ENCODE peak calls at places on chromosomes 4 and X, in ten cellular contexts. One of them, this sample, is unnamed. For H3K27me3, the result is how much of the 10 kb centered on the place peaks cover.

GRCh38 chrX:153530411-153531145 is 13.1 kb downstream of the ATP2B3 start:
- DNase-seq in aorta: no peak
- DNase-seq in IMR-90: no peak
- DNase-seq in adrenal gland: no peak
- DNase-seq in BJ: no peak
- DNase-seq in mesenchymal stem cell: no peak
- DNase-seq in GM12878: no peak
- DNase-seq in BE2C: no peak
- DNase-seq in adipocyte: no peak
- DNase-seq in heart right ventricle: no peak
- DNase-seq in this sample: no peak

GRCh38 chr4:55545681-55546632 is 752 bp downstream of the CLOCK start:
- DNase-seq in aorta: peak
- DNase-seq in IMR-90: peak
- DNase-seq in adrenal gland: peak
- DNase-seq in BJ: no peak
- DNase-seq in mesenchymal stem cell: peak
- DNase-seq in GM12878: no peak
- DNase-seq in BE2C: peak
- DNase-seq in adipocyte: peak
- DNase-seq in heart right ventricle: peak
- DNase-seq in this sample: peak

GRCh38 chr4:168188754-168189153 is 96.4 kb downstream of the ANXA10 start:
- DNase-seq in aorta: no peak
- DNase-seq in IMR-90: no peak
- DNase-seq in adrenal gland: no peak
- DNase-seq in BJ: no peak
- DNase-seq in mesenchymal stem cell: no peak
- DNase-seq in GM12878: peak
- DNase-seq in BE2C: no peak
- DNase-seq in adipocyte: no peak
- DNase-seq in heart right ventricle: no peak
- DNase-seq in this sample: no peak

GRCh38 chr4:118113220-118113619 is 78.9 kb downstream of the NDST3 start:
- DNase-seq in aorta: no peak
- DNase-seq in IMR-90: peak
- DNase-seq in adrenal gland: no peak
- DNase-seq in BJ: no peak
- DNase-seq in mesenchymal stem cell: peak
- DNase-seq in GM12878: no peak
- DNase-seq in BE2C: no peak
- DNase-seq in adipocyte: no peak
- DNase-seq in heart right ventricle: no peak
- DNase-seq in this sample: no peak

GRCh38 chrX:151974336-151975227 is at the start of gene GABRE:
- DNase-seq in aorta: peak
- DNase-seq in IMR-90: no peak
- DNase-seq in adrenal gland: peak
- DNase-seq in BJ: no peak
- DNase-seq in mesenchymal stem cell: peak
- DNase-seq in GM12878: no peak
- DNase-seq in BE2C: no peak
- DNase-seq in adipocyte: peak
- DNase-seq in heart right ventricle: peak
- DNase-seq in this sample: no peak

GRCh38 chr4:108369035-108369655 is 200.4 kb upstream of the LEF1 start:
- DNase-seq in aorta: no peak
- DNase-seq in IMR-90: no peak
- DNase-seq in adrenal gland: no peak
- DNase-seq in BJ: no peak
- DNase-seq in mesenchymal stem cell: no peak
- DNase-seq in GM12878: no peak
- DNase-seq in BE2C: no peak
- DNase-seq in adipocyte: no peak
- DNase-seq in heart right ventricle: no peak
- DNase-seq in this sample: no peak

GRCh38 chr4:118290951-118291350 is 61.9 kb downstream of the PRSS12 start:
- DNase-seq in aorta: no peak
- DNase-seq in IMR-90: peak
- DNase-seq in adrenal gland: no peak
- DNase-seq in BJ: no peak
- DNase-seq in mesenchymal stem cell: no peak
- DNase-seq in GM12878: no peak
- DNase-seq in BE2C: no peak
- DNase-seq in adipocyte: peak
- DNase-seq in heart right ventricle: no peak
- DNase-seq in this sample: no peak

GRCh38 chrX:154091678-154092077 is 5.8 kb downstream of the MECP2 start:
- DNase-seq in aorta: no peak
- DNase-seq in IMR-90: no peak
- DNase-seq in adrenal gland: peak
- DNase-seq in BJ: no peak
- DNase-seq in mesenchymal stem cell: no peak
- DNase-seq in GM12878: no peak
- DNase-seq in BE2C: no peak
- DNase-seq in adipocyte: no peak
- DNase-seq in heart right ventricle: no peak
- DNase-seq in this sample: no peak

GRCh38 chr4:190020790-190021717 is 6.0 kb downstream of the FRG2 start:
- DNase-seq in aorta: peak
- DNase-seq in IMR-90: peak
- DNase-seq in adrenal gland: peak
- DNase-seq in BJ: no peak
- DNase-seq in mesenchymal stem cell: no peak
- DNase-seq in GM12878: no peak
- DNase-seq in BE2C: peak
- DNase-seq in adipocyte: peak
- DNase-seq in heart right ventricle: no peak
- DNase-seq in this sample: peak
- H3K27me3 ChIP-seq in aorta: under half
- H3K27me3 ChIP-seq in IMR-90: under half
- H3K27me3 ChIP-seq in adrenal gland: under half
- H3K27me3 ChIP-seq in BJ: under half
- H3K27me3 ChIP-seq in mesenchymal stem cell: half or more
- H3K27me3 ChIP-seq in GM12878: under half
- H3K27me3 ChIP-seq in BE2C: half or more
- H3K27me3 ChIP-seq in adipocyte: under half
- H3K27me3 ChIP-seq in heart right ventricle: half or more
- H3K27me3 ChIP-seq in this sample: under half

DNA sequence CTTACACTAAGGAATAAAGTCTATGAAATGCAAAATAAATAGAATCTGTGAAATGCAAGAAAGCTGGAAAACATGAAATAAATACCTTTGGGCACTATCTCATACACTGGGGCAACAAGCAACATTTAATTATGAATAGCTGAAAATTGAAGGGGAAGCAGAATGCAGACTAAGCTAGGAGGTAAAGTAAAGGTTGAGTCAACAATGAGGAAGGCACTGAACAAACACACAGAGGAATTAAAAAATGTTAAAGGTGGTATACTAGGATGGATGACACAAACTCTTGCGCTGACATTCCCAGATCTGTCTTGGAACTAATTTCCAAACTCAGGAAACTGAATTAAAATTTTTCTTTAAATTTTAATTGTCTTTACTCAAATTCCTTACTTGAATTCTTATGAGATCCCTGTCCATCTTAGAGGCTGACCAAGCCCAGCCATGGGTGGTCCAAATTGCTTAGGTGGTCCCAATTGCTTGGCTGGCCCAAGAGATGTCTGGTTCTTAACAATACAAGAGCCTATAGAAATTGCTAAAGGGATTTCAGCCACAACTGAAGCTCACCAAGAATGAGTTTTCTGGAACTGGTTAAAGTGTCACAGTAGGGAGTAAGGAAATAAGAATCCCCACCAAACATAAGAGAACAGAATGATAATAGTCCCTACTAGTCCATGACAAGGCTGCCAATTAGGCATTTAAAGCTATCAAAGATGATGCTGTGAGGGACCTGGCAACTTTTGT is 41.3 kb upstream of the ZCCHC13 start:
- DNase-seq in aorta: no peak
- DNase-seq in IMR-90: no peak
- DNase-seq in adrenal gland: no peak
- DNase-seq in BJ: no peak
- DNase-seq in mesenchymal stem cell: no peak
- DNase-seq in GM12878: no peak
- DNase-seq in BE2C: no peak
- DNase-seq in adipocyte: no peak
- DNase-seq in heart right ventricle: no peak
- DNase-seq in this sample: no peak
- H3K4me3 ChIP-seq in aorta: no peak
- H3K4me3 ChIP-seq in IMR-90: no peak
- H3K4me3 ChIP-seq in adrenal gland: no peak
- H3K4me3 ChIP-seq in BJ: no peak
- H3K4me3 ChIP-seq in mesenchymal stem cell: no peak
- H3K4me3 ChIP-seq in GM12878: no peak
- H3K4me3 ChIP-seq in BE2C: no peak
- H3K4me3 ChIP-seq in adipocyte: no peak
- H3K4me3 ChIP-seq in heart right ventricle: no peak
- H3K4me3 ChIP-seq in this sample: no peak

GRCh38 chrX:110282922-110283321 is 35.0 kb downstream of the AMMECR1 start:
- DNase-seq in aorta: no peak
- DNase-seq in IMR-90: no peak
- DNase-seq in adrenal gland: no peak
- DNase-seq in BJ: no peak
- DNase-seq in mesenchymal stem cell: no peak
- DNase-seq in GM12878: no peak
- DNase-seq in BE2C: no peak
- DNase-seq in adipocyte: no peak
- DNase-seq in heart right ventricle: no peak
- DNase-seq in this sample: no peak

GRCh38 chrX:110281377-110281776 is 36.5 kb downstream of the AMMECR1 start:
- DNase-seq in aorta: no peak
- DNase-seq in IMR-90: no peak
- DNase-seq in adrenal gland: no peak
- DNase-seq in BJ: no peak
- DNase-seq in mesenchymal stem cell: no peak
- DNase-seq in GM12878: no peak
- DNase-seq in BE2C: no peak
- DNase-seq in adipocyte: no peak
- DNase-seq in heart right ventricle: no peak
- DNase-seq in this sample: no peak

GRCh38 chrX:110276778-110277177 is 41.1 kb downstream of the AMMECR1 start:
- DNase-seq in aorta: no peak
- DNase-seq in IMR-90: no peak
- DNase-seq in adrenal gland: no peak
- DNase-seq in BJ: no peak
- DNase-seq in mesenchymal stem cell: no peak
- DNase-seq in GM12878: peak
- DNase-seq in BE2C: no peak
- DNase-seq in adipocyte: no peak
- DNase-seq in heart right ventricle: no peak
- DNase-seq in this sample: no peak

GRCh38 chrX:110280954-110281353 is 36.9 kb downstream of the AMMECR1 start:
- DNase-seq in aorta: no peak
- DNase-seq in IMR-90: peak
- DNase-seq in adrenal gland: no peak
- DNase-seq in BJ: peak
- DNase-seq in mesenchymal stem cell: no peak
- DNase-seq in GM12878: no peak
- DNase-seq in BE2C: no peak
- DNase-seq in adipocyte: peak
- DNase-seq in heart right ventricle: no peak
- DNase-seq in this sample: no peak

DNA sequence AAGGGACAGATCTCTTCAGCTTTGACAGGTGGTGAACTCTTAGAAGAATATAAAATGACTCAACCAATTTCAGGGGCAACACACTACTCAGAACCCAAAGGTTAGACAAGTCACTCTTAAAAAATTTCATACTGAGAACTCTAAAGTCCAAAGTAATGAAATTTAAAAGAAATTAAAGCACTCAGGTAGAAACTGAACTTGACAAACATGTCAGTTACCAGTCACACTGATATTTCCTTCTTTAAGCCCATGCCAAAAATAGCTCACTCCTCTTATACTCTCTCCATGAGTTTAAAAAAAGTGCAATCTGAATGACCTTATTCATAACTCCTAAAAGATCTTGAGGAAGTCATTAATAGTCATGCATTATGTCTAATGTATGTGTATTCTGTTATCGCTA is 40.3 kb downstream of the AMMECR1 start:
- DNase-seq in aorta: no peak
- DNase-seq in IMR-90: no peak
- DNase-seq in adrenal gland: no peak
- DNase-seq in BJ: no peak
- DNase-seq in mesenchymal stem cell: no peak
- DNase-seq in GM12878: no peak
- DNase-seq in BE2C: no peak
- DNase-seq in adipocyte: no peak
- DNase-seq in heart right ventricle: no peak
- DNase-seq in this sample: no peak
- H3K27me3 ChIP-seq in aorta: under half
- H3K27me3 ChIP-seq in IMR-90: under half
- H3K27me3 ChIP-seq in adrenal gland: under half
- H3K27me3 ChIP-seq in BJ: under half
- H3K27me3 ChIP-seq in mesenchymal stem cell: under half
- H3K27me3 ChIP-seq in GM12878: under half
- H3K27me3 ChIP-seq in BE2C: under half
- H3K27me3 ChIP-seq in adipocyte: under half
- H3K27me3 ChIP-seq in heart right ventricle: under half
- H3K27me3 ChIP-seq in this sample: under half

GRCh38 chrX:131067216-131067615 is 9.1 kb downstream of the ARHGAP36 start:
- DNase-seq in aorta: no peak
- DNase-seq in IMR-90: no peak
- DNase-seq in adrenal gland: no peak
- DNase-seq in BJ: no peak
- DNase-seq in mesenchymal stem cell: no peak
- DNase-seq in GM12878: no peak
- DNase-seq in BE2C: no peak
- DNase-seq in adipocyte: no peak
- DNase-seq in heart right ventricle: no peak
- DNase-seq in this sample: no peak

GRCh38 chrX:131066237-131066636 is 8.1 kb downstream of the ARHGAP36 start:
- DNase-seq in aorta: no peak
- DNase-seq in IMR-90: no peak
- DNase-seq in adrenal gland: no peak
- DNase-seq in BJ: no peak
- DNase-seq in mesenchymal stem cell: no peak
- DNase-seq in GM12878: no peak
- DNase-seq in BE2C: no peak
- DNase-seq in adipocyte: no peak
- DNase-seq in heart right ventricle: no peak
- DNase-seq in this sample: no peak

GRCh38 chrX:131060147-131060546 is 2.0 kb downstream of the ARHGAP36 start:
- DNase-seq in aorta: no peak
- DNase-seq in IMR-90: no peak
- DNase-seq in adrenal gland: no peak
- DNase-seq in BJ: no peak
- DNase-seq in mesenchymal stem cell: no peak
- DNase-seq in GM12878: no peak
- DNase-seq in BE2C: no peak
- DNase-seq in adipocyte: no peak
- DNase-seq in heart right ventricle: no peak
- DNase-seq in this sample: no peak

GRCh38 chrX:131059231-131059630 is 1.1 kb downstream of the ARHGAP36 start:
- DNase-seq in aorta: no peak
- DNase-seq in IMR-90: no peak
- DNase-seq in adrenal gland: no peak
- DNase-seq in BJ: no peak
- DNase-seq in mesenchymal stem cell: no peak
- DNase-seq in GM12878: no peak
- DNase-seq in BE2C: no peak
- DNase-seq in adipocyte: no peak
- DNase-seq in heart right ventricle: no peak
- DNase-seq in this sample: no peak

GRCh38 chrX:131063613-131064012 is 5.5 kb downstream of the ARHGAP36 start:
- DNase-seq in aorta: no peak
- DNase-seq in IMR-90: no peak
- DNase-seq in adrenal gland: no peak
- DNase-seq in BJ: no peak
- DNase-seq in mesenchymal stem cell: no peak
- DNase-seq in GM12878: no peak
- DNase-seq in BE2C: no peak
- DNase-seq in adipocyte: no peak
- DNase-seq in heart right ventricle: no peak
- DNase-seq in this sample: no peak
- H3K4me3 ChIP-seq in aorta: no peak
- H3K4me3 ChIP-seq in IMR-90: no peak
- H3K4me3 ChIP-seq in adrenal gland: no peak
- H3K4me3 ChIP-seq in BJ: no peak
- H3K4me3 ChIP-seq in mesenchymal stem cell: no peak
- H3K4me3 ChIP-seq in GM12878: no peak
- H3K4me3 ChIP-seq in BE2C: no peak
- H3K4me3 ChIP-seq in adipocyte: no peak
- H3K4me3 ChIP-seq in heart right ventricle: no peak
- H3K4me3 ChIP-seq in this sample: no peak

This sample was measured in CD4-positive, alpha-beta memory T cell.